ENCODE peak calls at places on chromosomes 6 and 20, in five cellular contexts. Y is neuronal stem cell, N is HEK293T, I is pons, H is HT-29. B is an unnamed sample.
A peak's percentile ranks its signal among the peaks of the same experiment; 100 is the strongest.

GRCh38 chr20:9838378-9839295 is at the start of gene PAK5:
- DNase-seq in N (peak; percentile 84), H (no peak), Y (peak; percentile 89), I (peak; percentile 34), B (peak; percentile 10)

GRCh38 chr20:61765081-61765870 is 300.4 kb downstream of the TAF4 start:
- DNase-seq in H (no peak), Y (no peak), N (no peak), I (no peak), B (no peak)

GRCh38 chr6:5025911-5026819 is 22.3 kb upstream of the RPP40 start:
- DNase-seq in Y (peak; percentile 58), I (no peak), N (peak; percentile 63), H (peak; percentile 37), B (no peak)

GRCh38 chr6:130697661-130698535 is 129.3 kb upstream of the SMLR1 start:
- DNase-seq in N (peak; percentile 61), Y (peak; percentile 29), H (peak; percentile 52), I (peak; percentile 38), B (no peak)

GRCh38 chr6:142872376-142872775 is 72.6 kb downstream of the HIVEP2 start:
- DNase-seq in I (no peak), N (no peak), H (no peak), Y (no peak), B (no peak)

GRCh38 chr20:61644387-61645076 is 392.5 kb downstream of the CDH4 start:
- DNase-seq in Y (no peak), H (no peak), N (no peak), I (no peak), B (no peak)

GRCh38 chr20:48448601-48449384 is 379.0 kb downstream of the PREX1 start:
- DNase-seq in N (no peak), I (no peak), Y (no peak), H (no peak), B (no peak)

GRCh38 chr6:157298325-157298724 is 25.0 kb downstream of the TMEM242 start:
- DNase-seq in Y (no peak), H (no peak), I (no peak), N (no peak), B (no peak)

GRCh38 chr6:17418281-17419188 is 25.1 kb downstream of the CAP2 start:
- DNase-seq in H (no peak), Y (no peak), I (no peak), N (no peak), B (no peak)

GRCh38 chr6:89623749-89624148 is 14.8 kb downstream of the LYRM2 start:
- DNase-seq in I (no peak), H (no peak), N (no peak), Y (no peak), B (no peak)

GRCh38 chr6:31779908-31780307 is 2.8 kb upstream of the VWA7 start:
- DNase-seq in I (no peak), H (no peak), N (no peak), Y (no peak), B (no peak)

GRCh38 chr6:89275900-89276299 is 39.2 kb downstream of the GABRR2 start:
- DNase-seq in I (no peak), Y (no peak), H (no peak), N (no peak), B (no peak)

GRCh38 chr20:18042211-18042610 is 15.5 kb downstream of the OVOL2 start:
- DNase-seq in N (no peak), I (no peak), Y (no peak), H (no peak), B (no peak)

GRCh38 chr6:129525055-129525454 is 184.9 kb downstream of the ARHGAP18 start:
- DNase-seq in N (no peak), Y (no peak), I (no peak), H (no peak), B (no peak)

GRCh38 chr20:32528291-32528891 is 56.7 kb downstream of the NOL4L start:
- DNase-seq in N (no peak), I (no peak), H (no peak), Y (no peak), B (no peak)

GRCh38 chr6:292506-293184 is 358 bp downstream of the DUSP22 start:
- DNase-seq in I (peak; percentile 84), N (no peak), H (peak; percentile 55), Y (peak; percentile 49), B (no peak)

B was measured in C1 segment of cervical spinal cord.